ENCODE peak calls at places on chromosomes 12 and 14, in ten cellular contexts. S, T, M, H, I, J, O, E, D and G are unnamed samples.

GRCh38 chr12:95200128-95200973 is 16.9 kb downstream of the FGD6 start:
- DNase-seq in O (no peak), H (no peak), E (no peak), M (no peak), I (no peak), S (no peak), D (no peak), J (peak), T (no peak), G (no peak)

GRCh38 chr12:40393031-40393430 is 168.2 kb downstream of the LRRK2 start:
- DNase-seq in E (no peak), D (no peak), I (no peak), M (no peak), H (no peak), T (no peak), J (no peak), O (no peak), S (no peak), G (no peak)

GRCh38 chr12:28089363-28089762 is 100.9 kb upstream of the CCDC91 start:
- DNase-seq in E (no peak), T (no peak), S (peak), I (no peak), O (no peak), M (no peak), J (peak), D (no peak), H (no peak), G (no peak)

GRCh38 chr12:2236501-2237294 is 183.9 kb downstream of the CACNA1C start:
- DNase-seq in O (no peak), S (no peak), H (no peak), I (no peak), T (no peak), J (no peak), D (no peak), E (no peak), M (no peak), G (no peak)

GRCh38 chr12:6317693-6318439 is 7.4 kb downstream of the PLEKHG6 start:
- DNase-seq in D (no peak), E (no peak), J (no peak), T (no peak), H (no peak), O (no peak), M (no peak), S (no peak), I (no peak), G (no peak)

GRCh38 chr14:35140718-35141581 is 18.6 kb downstream of the PRORP start:
- DNase-seq in D (no peak), J (no peak), S (no peak), E (no peak), I (no peak), O (no peak), H (no peak), M (no peak), T (no peak), G (no peak)

GRCh38 chr12:128727999-128728398 is 95.8 kb downstream of the SLC15A4 start:
- DNase-seq in I (no peak), O (no peak), S (no peak), J (peak), T (peak), E (no peak), D (no peak), M (no peak), H (no peak), G (no peak)

GRCh38 chr12:115451785-115452736 is 768.1 kb upstream of the TBX3 start:
- DNase-seq in H (peak), I (peak), S (peak), E (no peak), O (peak), M (peak), T (no peak), D (no peak), J (peak), G (no peak)

GRCh38 chr12:46825526-46826414 is at the start of gene SLC38A4:
- DNase-seq in S (peak), T (no peak), J (no peak), M (peak), H (peak), I (peak), E (no peak), D (peak), O (no peak), G (no peak)

GRCh38 chr12:48119834-48120195 is 651 bp downstream of the PFKM start:
- DNase-seq in M (no peak), T (no peak), S (peak), O (no peak), J (no peak), H (no peak), D (no peak), E (no peak), I (no peak), G (no peak)

GRCh38 chr14:104280902-104281767 is 142.7 kb downstream of the KIF26A start:
- DNase-seq in E (peak), S (peak), O (no peak), H (peak), D (peak), I (no peak), J (no peak), M (peak), T (peak), G (peak)

GRCh38 chr12:5456906-5457305 is 25.0 kb downstream of the NTF3 start:
- DNase-seq in I (no peak), T (no peak), D (no peak), S (no peak), M (no peak), O (no peak), H (no peak), E (no peak), J (no peak), G (no peak)

GRCh38 chr14:43803076-43803689 is 703.9 kb downstream of the FSCB start:
- DNase-seq in I (no peak), J (no peak), E (no peak), O (no peak), M (no peak), S (no peak), H (no peak), T (no peak), D (no peak), G (no peak)

GRCh38 chr12:120470150-120470817 is 736 bp upstream of the SRSF9 start:
- DNase-seq in M (no peak), H (no peak), I (no peak), O (no peak), T (no peak), E (no peak), J (peak), D (no peak), S (peak), G (no peak)

GRCh38 chr12:81726634-81727033 is 32.5 kb downstream of the PPFIA2 start:
- DNase-seq in M (no peak), O (no peak), I (no peak), T (no peak), D (no peak), H (no peak), S (peak), J (no peak), E (no peak), G (no peak)

GRCh38 chr14:67510836-67511235 is 22.3 kb upstream of the PLEKHH1 start:
- DNase-seq in I (no peak), D (no peak), J (no peak), T (no peak), S (no peak), O (no peak), M (no peak), H (no peak), E (no peak), G (no peak)

GRCh38 chr14:99055019-99055418 is 217.0 kb downstream of the BCL11B start:
- DNase-seq in I (no peak), D (no peak), E (no peak), J (peak), S (no peak), T (peak), O (no peak), M (no peak), H (no peak), G (no peak)

GRCh38 chr12:6961695-6962284 is 8.7 kb downstream of the PHB2 start:
- DNase-seq in O (peak), H (peak), M (peak), J (peak), T (peak), D (peak), S (peak), I (peak), E (peak), G (no peak)

GRCh38 chr12:108442910-108443309 is 72.2 kb upstream of the FICD start:
- DNase-seq in O (no peak), E (no peak), I (no peak), M (no peak), H (no peak), S (no peak), D (no peak), T (no peak), J (no peak), G (no peak)

GRCh38 chr12:93109794-93110203 is 180.7 kb upstream of the EEA1 start:
- DNase-seq in S (no peak), D (no peak), H (no peak), O (peak), T (no peak), J (no peak), M (no peak), E (no peak), I (no peak), G (no peak)

GRCh38 chr12:122893208-122894151 is 2.4 kb downstream of the VPS37B start:
- DNase-seq in M (no peak), D (no peak), I (no peak), O (no peak), E (no peak), S (no peak), T (no peak), J (no peak), H (no peak), G (no peak)

GRCh38 chr14:87241018-87241779 is 751.8 kb downstream of the GALC start:
- DNase-seq in E (no peak), J (no peak), I (no peak), H (no peak), S (no peak), M (no peak), O (no peak), D (no peak), T (no peak), G (no peak)

GRCh38 chr12:132340266-132341035 is 11.1 kb upstream of the GALNT9 start:
- DNase-seq in S (no peak), I (no peak), H (no peak), D (no peak), T (no peak), J (no peak), O (no peak), M (no peak), E (no peak), G (no peak)

GRCh38 chr14:54350196-54350595 is 46.6 kb upstream of the CDKN3 start:
- DNase-seq in J (no peak), H (no peak), D (no peak), E (no peak), M (no peak), S (no peak), I (no peak), O (no peak), T (no peak), G (no peak)

GRCh38 chr14:90319173-90319572 is 12.6 kb downstream of the NRDE2 start:
- DNase-seq in I (no peak), S (no peak), O (no peak), M (no peak), H (no peak), J (no peak), D (no peak), E (no peak), T (no peak), G (no peak)

GRCh38 chr12:117900561-117900960 is 68.2 kb downstream of the KSR2 start:
- DNase-seq in S (no peak), J (peak), D (no peak), M (no peak), T (no peak), E (no peak), O (no peak), H (no peak), I (no peak), G (no peak)

GRCh38 chr14:100531591-100532121 is 55.6 kb downstream of the BEGAIN start:
- DNase-seq in E (peak), M (peak), O (no peak), D (peak), S (no peak), J (no peak), H (no peak), I (peak), T (peak), G (peak)

GRCh38 chr14:24816929-24817637 is 183.1 kb upstream of the GZMB start:
- DNase-seq in M (peak), J (no peak), O (no peak), D (no peak), H (no peak), I (peak), S (no peak), E (no peak), T (no peak), G (no peak)

GRCh38 chr12:51922146-51922545 is 14.8 kb downstream of the ACVRL1 start:
- DNase-seq in I (no peak), M (no peak), O (no peak), S (no peak), E (no peak), T (peak), J (no peak), D (no peak), H (no peak), G (no peak)

GRCh38 chr14:64786296-64787149 is 82.3 kb downstream of the PLEKHG3 start:
- DNase-seq in O (no peak), M (no peak), I (no peak), J (peak), D (no peak), S (no peak), T (no peak), E (no peak), H (no peak), G (no peak)

GRCh38 chr12:120283318-120283717 is 8.4 kb downstream of the RNU4-2 start:
- DNase-seq in D (no peak), M (no peak), I (no peak), O (no peak), T (no peak), H (no peak), E (no peak), S (no peak), J (no peak), G (no peak)

GRCh38 chr14:77133718-77134338 is 7.8 kb downstream of the ZDHHC22 start:
- DNase-seq in H (peak), I (peak), D (no peak), T (no peak), J (peak), S (peak), E (no peak), M (peak), O (peak), G (peak)

GRCh38 chr14:101061411-101062064 is 158.0 kb upstream of the RTL1 start:
- DNase-seq in H (no peak), D (no peak), S (no peak), E (peak), M (no peak), T (no peak), O (no peak), J (no peak), I (no peak), G (no peak)

GRCh38 chr12:53999596-54000104 is 311 bp upstream of the HOXC9 start:
- DNase-seq in I (no peak), M (no peak), T (peak), E (peak), S (no peak), D (peak), J (peak), H (no peak), O (no peak), G (no peak)

GRCh38 chr12:59632408-59632807 is 36.6 kb downstream of the SLC16A7 start:
- DNase-seq in E (no peak), I (no peak), D (no peak), H (no peak), S (no peak), M (no peak), T (no peak), O (no peak), J (peak), G (no peak)

GRCh38 chr12:66662729-66663128 is 16.1 kb downstream of the GRIP1 start:
- DNase-seq in O (no peak), J (peak), I (no peak), S (no peak), T (no peak), E (no peak), H (no peak), D (no peak), M (no peak), G (no peak)

GRCh38 chr12:126976574-126976973 is 1290.4 kb upstream of the TMEM132C start:
- DNase-seq in O (no peak), D (no peak), E (no peak), S (no peak), M (no peak), T (no peak), I (no peak), J (no peak), H (no peak), G (no peak)

GRCh38 chr12:126974779-126975178 is 1292.2 kb upstream of the TMEM132C start:
- DNase-seq in D (no peak), S (peak), O (no peak), T (no peak), H (no peak), I (no peak), M (no peak), E (no peak), J (peak), G (no peak)
- TF ChIP-seq CTCF in D (no peak), S (peak), O (no peak), T (no peak), H (no peak), I (no peak), M (no peak), E (no peak), J (no peak), G (no peak)

GRCh38 chr12:88156075-88156654 is 14.1 kb downstream of the TMTC3 start:
- DNase-seq in O (no peak), J (no peak), H (no peak), I (no peak), D (no peak), M (no peak), E (no peak), S (no peak), T (no peak), G (no peak)

GRCh38 chr12:88150063-88150462 is 8.0 kb downstream of the TMTC3 start:
- DNase-seq in H (no peak), I (no peak), D (no peak), J (no peak), E (no peak), M (no peak), O (no peak), S (no peak), T (no peak), G (no peak)

GRCh38 chr12:88153959-88154358 is 11.9 kb downstream of the TMTC3 start:
- DNase-seq in E (no peak), J (peak), D (no peak), S (peak), H (no peak), O (no peak), T (no peak), I (no peak), M (no peak), G (no peak)
- TF ChIP-seq CTCF in E (peak), J (peak), D (peak), S (peak), H (peak), O (no peak), T (no peak), I (no peak), M (peak), G (peak)

GRCh38 chr14:73739174-73739898 is 25.2 kb upstream of the PNMA1 start:
- DNase-seq in E (peak), J (no peak), D (no peak), I (no peak), O (no peak), T (no peak), S (no peak), M (no peak), H (no peak), G (no peak)
- TF ChIP-seq CTCF in E (no peak), J (no peak), D (no peak), I (no peak), O (no peak), T (no peak), S (no peak), M (no peak), H (no peak), G (no peak)

GRCh38 chr12:68109444-68110217 is 49.9 kb downstream of the IFNG start:
- DNase-seq in T (no peak), S (no peak), E (no peak), H (no peak), J (no peak), O (no peak), D (no peak), I (peak), M (no peak), G (no peak)

GRCh38 chr12:68109001-68109400 is 50.5 kb downstream of the IFNG start:
- DNase-seq in O (no peak), D (no peak), S (no peak), T (no peak), I (no peak), H (no peak), J (no peak), E (no peak), M (no peak), G (no peak)

GRCh38 chr12:68118096-68118755 is 41.3 kb downstream of the IFNG start:
- DNase-seq in J (no peak), I (no peak), S (no peak), O (no peak), T (no peak), M (no peak), E (no peak), H (no peak), D (no peak), G (no peak)

GRCh38 chr12:68111995-68112394 is 47.5 kb downstream of the IFNG start:
- DNase-seq in D (no peak), T (no peak), H (no peak), O (no peak), J (no peak), M (no peak), I (no peak), E (no peak), S (no peak), G (no peak)

GRCh38 chr12:68113644-68114043 is 45.9 kb downstream of the IFNG start:
- DNase-seq in S (peak), O (no peak), J (peak), T (no peak), E (no peak), D (no peak), H (no peak), I (no peak), M (no peak), G (no peak)
- TF ChIP-seq CTCF in S (peak), O (peak), J (no peak), T (no peak), E (no peak), D (no peak), H (peak), I (no peak), M (no peak), G (peak)

DNA sequence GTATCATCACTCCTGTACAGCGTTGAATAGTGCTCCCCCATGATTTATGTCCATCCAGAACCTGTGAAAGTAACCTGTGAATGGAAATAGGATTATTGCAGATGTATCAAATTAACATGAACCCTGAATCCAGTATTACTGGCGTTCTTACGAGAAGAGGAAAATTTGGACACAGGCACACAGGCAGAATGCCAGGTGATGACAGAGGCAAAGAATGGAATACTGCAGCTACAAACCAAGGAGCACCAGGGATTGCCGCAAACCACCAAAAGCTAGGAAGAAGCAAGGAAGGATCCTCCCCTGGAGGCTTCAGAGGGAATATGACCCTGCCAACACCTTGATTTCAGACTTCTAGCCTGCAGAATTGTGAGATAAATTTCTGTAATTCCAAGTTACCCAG is 113.5 kb upstream of the EGLN3 start:
- DNase-seq in M (peak), S (no peak), H (no peak), J (peak), T (no peak), E (peak), I (no peak), O (no peak), D (peak), G (no peak)
- TF ChIP-seq CTCF in M (no peak), S (no peak), H (no peak), J (no peak), T (no peak), E (no peak), I (no peak), O (no peak), D (no peak), G (no peak)

GRCh38 chr12:124150176-124150575 is 144.7 kb upstream of the RFLNA start:
- DNase-seq in I (no peak), S (no peak), M (no peak), E (no peak), J (no peak), H (no peak), D (no peak), T (no peak), O (no peak), G (no peak)

GRCh38 chr12:124151583-124151982 is 143.3 kb upstream of the RFLNA start:
- DNase-seq in O (no peak), E (no peak), J (no peak), I (no peak), S (no peak), M (no peak), H (no peak), D (no peak), T (no peak), G (no peak)

GRCh38 chr12:124152733-124153132 is 142.2 kb upstream of the RFLNA start:
- DNase-seq in D (no peak), M (no peak), H (no peak), T (no peak), O (no peak), J (no peak), E (no peak), I (no peak), S (no peak), G (no peak)

GRCh38 chr12:124155711-124156110 is 139.2 kb upstream of the RFLNA start:
- DNase-seq in I (no peak), J (no peak), O (no peak), H (no peak), S (no peak), D (no peak), E (no peak), M (no peak), T (no peak), G (no peak)

GRCh38 chr12:124153396-124153795 is 141.5 kb upstream of the RFLNA start:
- DNase-seq in T (no peak), J (no peak), E (no peak), S (no peak), I (no peak), O (no peak), M (no peak), D (no peak), H (no peak), G (no peak)
- TF ChIP-seq CTCF in T (no peak), J (no peak), E (no peak), S (no peak), I (no peak), O (no peak), M (no peak), D (no peak), H (no peak), G (no peak)

DNA sequence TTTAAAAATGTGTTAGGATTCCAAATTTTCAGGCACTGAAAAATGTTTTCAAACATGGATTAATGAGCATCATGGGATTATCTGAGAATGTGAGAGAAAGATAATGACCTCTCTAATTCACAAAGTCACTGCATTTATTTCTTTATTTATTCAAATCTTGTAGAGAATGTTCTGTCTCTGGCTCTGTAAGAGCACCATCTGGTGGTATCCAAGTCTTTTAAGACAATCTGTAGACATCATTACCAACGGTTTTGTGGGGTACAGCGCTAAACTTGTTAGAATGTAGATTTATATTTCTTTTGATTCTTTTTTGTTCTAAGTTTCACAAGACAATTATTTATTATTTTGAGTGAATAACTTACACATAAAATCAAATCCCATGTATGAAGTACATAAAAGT is 956.0 kb upstream of the NOVA1 start:
- DNase-seq in D (no peak), E (no peak), T (no peak), O (no peak), M (no peak), H (no peak), S (peak), I (no peak), J (peak), G (no peak)
- TF ChIP-seq CTCF in D (no peak), E (no peak), T (no peak), O (no peak), M (no peak), H (no peak), S (peak), I (no peak), J (peak), G (peak)